ENCODE peak calls at places on chromosomes 6 and 20, in seven cellular contexts. O, Z, U, T, M, G and B are unnamed samples.

GRCh38 chr6:168496932-168497331 is 55.9 kb downstream of the SMOC2 start:
- DNase-seq in O (no peak), Z (no peak), U (no peak), T (no peak), M (no peak), G (no peak), B (no peak)

GRCh38 chr6:167678102-167679101 is 148.3 kb upstream of the AFDN start:
- DNase-seq in O (peak), Z (peak), U (no peak), T (no peak), M (no peak), G (no peak), B (no peak)

GRCh38 chr20:13821876-13822275 is 37.0 kb downstream of the NDUFAF5 start:
- DNase-seq in O (no peak), Z (no peak), U (no peak), T (no peak), M (peak), G (no peak), B (peak)

GRCh38 chr20:38217791-38218565 is 42.6 kb downstream of the KIAA1755 start:
- DNase-seq in O (no peak), Z (peak), U (peak), T (peak), M (peak), G (peak), B (peak)

GRCh38 chr6:22925920-22926587 is 356.7 kb downstream of the HDGFL1 start:
- DNase-seq in O (no peak), Z (no peak), U (no peak), T (peak), M (no peak), G (no peak), B (no peak)

GRCh38 chr6:92810913-92811312 is 608.4 kb downstream of the EPHA7 start:
- DNase-seq in O (peak), Z (no peak), U (peak), T (no peak), M (no peak), G (no peak), B (peak)

GRCh38 chr20:17499041-17499440 is 32.1 kb downstream of the BFSP1 start:
- DNase-seq in O (no peak), Z (no peak), U (peak), T (peak), M (peak), G (no peak), B (peak)

GRCh38 chr6:130466744-130467052 is 100.9 kb downstream of the TMEM200A start:
- DNase-seq in O (no peak), Z (no peak), U (peak), T (no peak), M (no peak), G (no peak), B (no peak)

GRCh38 chr20:34355427-34355826 is 7.6 kb upstream of the ITCH start:
- DNase-seq in O (no peak), Z (no peak), U (no peak), T (no peak), M (no peak), G (no peak), B (no peak)

GRCh38 chr6:217048-217659 is 75.1 kb upstream of the DUSP22 start:
- DNase-seq in O (peak), Z (no peak), U (no peak), T (no peak), M (no peak), G (no peak), B (peak)